ENCODE peak calls at places on chromosomes 12 and 14, in eight cellular contexts. G is GM23248, Q is neural progenitor cell, O is HCT116, M is OCI-LY7, S is hepatocyte, Z is MM.1S, Y is PC-3. R is an unnamed sample.

GRCh38 chr12:42915426-42915825 is 325.9 kb upstream of the PRICKLE1 start:
- DNase-seq in G (no peak), Q (no peak), O (no peak), M (no peak), S (no peak), Z (no peak), Y (no peak), R (no peak)

GRCh38 chr12:62827042-62827441 is 107.9 kb downstream of the PPM1H start:
- DNase-seq in G (no peak), Q (no peak), O (no peak), M (no peak), S (no peak), Z (no peak), Y (peak; percentile 14), R (no peak)

GRCh38 chr14:54691525-54692260 is 124.8 kb downstream of the SAMD4A start:
- DNase-seq in G (peak; percentile 85), Q (peak; percentile 84), O (peak; percentile 53), M (peak; percentile 40), S (peak; percentile 89), Z (peak; percentile 39), Y (peak; percentile 97), R (peak; percentile 90)

GRCh38 chr12:79033788-79034187 is 169.2 kb downstream of the SYT1 start:
- DNase-seq in G (no peak), Q (no peak), O (no peak), M (no peak), S (no peak), Z (no peak), Y (no peak), R (no peak)

GRCh38 chr12:85036241-85036707 is at the start of the genes LRRIQ1 and TSPAN19:
- DNase-seq in G (peak; percentile 88), Q (peak; percentile 99), O (peak; percentile 70), M (peak; percentile 1), S (peak; percentile 91), Z (peak; percentile 92), Y (peak; percentile 89), R (peak; percentile 99)

GRCh38 chr12:31015215-31015614 is 58.4 kb upstream of the DDX11 start:
- DNase-seq in G (no peak), Q (no peak), O (no peak), M (no peak), S (no peak), Z (no peak), Y (no peak), R (no peak)

GRCh38 chr12:3250034-3250433 is 172.9 kb downstream of the TSPAN9 start:
- DNase-seq in G (no peak), Q (no peak), O (no peak), M (no peak), S (no peak), Z (no peak), Y (no peak), R (no peak)

GRCh38 chr14:96574633-96575191 is 72.5 kb downstream of the PAPOLA start:
- DNase-seq in G (peak; percentile 90), Q (no peak), O (no peak), M (no peak), S (no peak), Z (no peak), Y (peak; percentile 42), R (no peak)

GRCh38 chr12:50734409-50735263 is 29.3 kb upstream of the ATF1 start:
- DNase-seq in G (peak; percentile 56), Q (peak; percentile 60), O (peak; percentile 6), M (peak; percentile 64), S (peak; percentile 48), Z (peak; percentile 33), Y (peak; percentile 63), R (peak; percentile 79)

GRCh38 chr12:64801381-64801780 is 23.1 kb upstream of the TBC1D30 start:
- DNase-seq in G (no peak), Q (peak; percentile 6), O (no peak), M (no peak), S (no peak), Z (no peak), Y (peak; percentile 68), R (peak; percentile 39)

GRCh38 chr14:55025948-55026347 is 951 bp downstream of the WDHD1 start:
- DNase-seq in G (peak; percentile 7), Q (no peak), O (no peak), M (no peak), S (no peak), Z (no peak), Y (no peak), R (no peak)

GRCh38 chr12:27534060-27534764 is 10.2 kb downstream of the PPFIBP1 start:
- DNase-seq in G (no peak), Q (no peak), O (no peak), M (peak; percentile 81), S (no peak), Z (no peak), Y (no peak), R (no peak)

GRCh38 chr14:104440297-104440956 is 139.1 kb upstream of the C14orf180 start:
- DNase-seq in G (no peak), Q (no peak), O (no peak), M (no peak), S (no peak), Z (no peak), Y (no peak), R (no peak)

GRCh38 chr12:34399631-34400422 is 377.5 kb downstream of the ALG10 start:
- DNase-seq in G (no peak), Q (no peak), O (no peak), M (no peak), S (peak; percentile 1), Z (no peak), Y (no peak), R (no peak)

GRCh38 chr12:90250041-90250440 is 541.4 kb upstream of the ATP2B1 start:
- DNase-seq in G (no peak), Q (no peak), O (no peak), M (no peak), S (no peak), Z (no peak), Y (peak; percentile 12), R (peak; percentile 3)

GRCh38 chr12:90854136-90854689 is 100.8 kb downstream of the CCER1 start:
- DNase-seq in G (peak; percentile 74), Q (peak; percentile 75), O (peak; percentile 36), M (peak; percentile 40), S (peak; percentile 76), Z (peak; percentile 61), Y (peak; percentile 74), R (peak; percentile 78)

GRCh38 chr12:28313631-28314030 is 123.4 kb downstream of the CCDC91 start:
- DNase-seq in G (peak; percentile 46), Q (no peak), O (no peak), M (no peak), S (no peak), Z (no peak), Y (peak; percentile 32), R (no peak)

GRCh38 chr14:81222694-81223093 is 1.9 kb upstream of the GTF2A1 start:
- DNase-seq in G (no peak), Q (no peak), O (no peak), M (no peak), S (peak; percentile 34), Z (no peak), Y (no peak), R (no peak)

GRCh38 chr12:64006211-64006610 is 161.7 kb downstream of the SRGAP1 start:
- DNase-seq in G (peak; percentile 71), Q (no peak), O (no peak), M (no peak), S (peak; percentile 12), Z (no peak), Y (no peak), R (no peak)

GRCh38 chr14:57486767-57487379 is 6.8 kb downstream of the CCDC198 start:
- DNase-seq in G (peak; percentile 62), Q (peak; percentile 72), O (peak; percentile 18), M (peak; percentile 67), S (peak; percentile 63), Z (peak; percentile 9), Y (peak; percentile 86), R (peak; percentile 76)
- TF ChIP-seq EZH2phosphoT487 in G (no peak), Q (no peak), O (no peak), M (no peak), S (no peak), Z (no peak), Y (no peak), R (no peak)

GRCh38 chr14:49852351-49853157 is at the start of gene NEMF:
- DNase-seq in G (peak; percentile 91), Q (peak; percentile 94), O (peak; percentile 90), M (peak; percentile 93), S (peak; percentile 94), Z (peak; percentile 78), Y (peak; percentile 95), R (peak; percentile 97)
- H2AFZ ChIP-seq in G (peak within 1 kb of the TSS; percentile 86), Q (peak within 1 kb of the TSS; percentile 99), O (peak within 1 kb of the TSS; percentile 76), M (peak within 1 kb of the TSS; percentile 82), S (peak within 1 kb of the TSS; percentile 64), Z (peak within 1 kb of the TSS; percentile 90), Y (peak within 1 kb of the TSS; percentile 95), R (peak within 1 kb of the TSS; percentile 7)

GRCh38 chr14:90519262-90519920 is 122.6 kb downstream of the CALM1 start:
- DNase-seq in G (no peak), Q (no peak), O (no peak), M (no peak), S (no peak), Z (no peak), Y (no peak), R (no peak)

GRCh38 chr14:90520326-90520725 is 123.5 kb downstream of the CALM1 start:
- DNase-seq in G (no peak), Q (no peak), O (no peak), M (no peak), S (no peak), Z (no peak), Y (no peak), R (no peak)

GRCh38 chr14:90522585-90523191 is 125.9 kb downstream of the CALM1 start:
- DNase-seq in G (peak; percentile 66), Q (peak; percentile 61), O (no peak), M (no peak), S (no peak), Z (no peak), Y (peak; percentile 72), R (no peak)

GRCh38 chr14:90521930-90522483 is 125.2 kb downstream of the CALM1 start:
- DNase-seq in G (no peak), Q (no peak), O (no peak), M (no peak), S (no peak), Z (no peak), Y (no peak), R (no peak)

DNA sequence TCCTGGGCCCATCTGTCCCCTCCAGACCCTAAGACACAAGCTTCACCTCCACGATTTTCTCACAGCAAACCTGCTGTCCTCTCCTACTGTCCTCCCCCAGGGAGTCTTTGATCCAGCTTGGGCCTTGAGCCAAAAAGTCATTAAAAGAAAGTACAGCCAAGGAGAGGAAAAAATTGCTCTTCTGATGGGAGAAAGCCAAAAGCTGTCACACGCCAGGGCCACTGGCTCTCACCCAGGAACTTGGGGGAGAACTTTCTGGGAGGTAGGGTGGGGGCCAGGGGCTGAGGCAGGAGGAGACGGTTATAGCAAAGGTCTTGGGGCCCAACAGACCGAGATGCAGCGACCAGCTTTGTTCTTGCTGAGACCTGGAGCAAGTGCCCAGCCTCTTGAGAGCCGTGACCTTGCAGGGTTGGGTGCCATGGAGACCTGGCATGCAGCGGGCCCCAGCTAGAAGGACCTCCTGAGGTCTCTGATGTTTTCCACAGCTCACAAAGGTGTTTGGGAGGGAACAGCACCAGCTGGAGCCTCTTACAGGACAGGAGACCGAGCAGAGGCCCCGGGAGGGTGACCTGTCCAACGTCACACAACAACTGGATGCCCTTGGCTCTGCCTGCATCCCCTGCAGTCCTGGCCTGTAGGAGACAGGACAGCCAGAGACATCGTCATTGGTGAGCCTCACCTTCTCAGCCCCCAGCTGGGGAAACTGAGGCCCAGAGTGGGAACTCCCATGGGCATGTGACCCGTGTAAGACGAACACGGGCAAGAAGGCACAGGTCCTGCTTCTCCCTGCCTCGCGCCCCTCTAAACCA is 124.5 kb downstream of the CALM1 start:
- DNase-seq in G (peak; percentile 21), Q (no peak), O (no peak), M (no peak), S (no peak), Z (no peak), Y (no peak), R (no peak)
- TF ChIP-seq EZH2phosphoT487 in G (no peak), Q (no peak), O (no peak), M (no peak), S (no peak), Z (no peak), Y (no peak), R (no peak)

GRCh38 chr14:102560436-102561261 is 31.8 kb upstream of the RCOR1 start:
- DNase-seq in G (no peak), Q (no peak), O (no peak), M (peak; percentile 73), S (no peak), Z (no peak), Y (no peak), R (no peak)
- H2AFZ ChIP-seq in G (no peak overlapping the region), Q (peak overlapping the region; percentile 76), O (no peak overlapping the region), M (peak overlapping the region; percentile 94), S (no peak overlapping the region), Z (no peak overlapping the region), Y (no peak overlapping the region), R (peak overlapping the region; percentile 85)